ENCODE peak calls at places on chromosomes 1 and 21, in four cellular contexts. U is stomach, G is GM12878, M is K562. I is an unnamed sample.

GRCh38 chr1:164141717-164142268 is 417.2 kb upstream of the PBX1 start:
- DNase-seq in G (no peak), U (no peak), M (no peak), I (no peak)

GRCh38 chr1:35929730-35930592 is 944 bp upstream of the AGO3 start:
- DNase-seq in U (peak; percentile 41), G (no peak), M (peak; percentile 60), I (no peak)

GRCh38 chr1:1827089-1827433 is 48.8 kb upstream of the NADK start:
- DNase-seq in U (no peak), G (no peak), M (no peak), I (no peak)

GRCh38 chr1:16617101-16617727 is 3.9 kb upstream of the NBPF1 start:
- DNase-seq in G (no peak), M (peak; percentile 56), U (peak; percentile 33), I (no peak)

GRCh38 chr1:220711086-220711809 is 21.1 kb downstream of the C1orf115 start:
- DNase-seq in M (no peak), U (no peak), G (no peak), I (no peak)

GRCh38 chr1:39436842-39437241 is 54.6 kb upstream of the BMP8A start:
- DNase-seq in G (no peak), U (no peak), M (no peak), I (no peak)

GRCh38 chr21:16102113-16102512 is 372.3 kb downstream of the USP25 start:
- DNase-seq in U (no peak), M (no peak), G (no peak), I (no peak)

GRCh38 chr1:117271959-117272358 is 61.2 kb upstream of the VTCN1 start:
- DNase-seq in U (no peak), M (no peak), G (no peak), I (no peak)

GRCh38 chr1:244154882-244155531 is 103.9 kb downstream of the ZBTB18 start:
- DNase-seq in U (no peak), M (no peak), G (no peak), I (no peak)

GRCh38 chr1:3423245-3423829 is 31.1 kb upstream of the ARHGEF16 start:
- DNase-seq in G (no peak), U (peak; percentile 95), M (peak; percentile 27), I (no peak)

GRCh38 chr1:7535934-7536878 is 234.9 kb upstream of the VAMP3 start:
- DNase-seq in M (no peak), U (no peak), G (no peak), I (no peak)

GRCh38 chr1:164823486-164824279 is 264.7 kb downstream of the PBX1 start:
- DNase-seq in U (no peak), G (no peak), M (no peak), I (no peak)

GRCh38 chr1:182795563-182796228 is 6.1 kb downstream of the NPL start:
- DNase-seq in G (no peak), U (no peak), M (no peak), I (no peak)

GRCh38 chr1:234431255-234431654 is 47.7 kb downstream of the TARBP1 start:
- DNase-seq in G (no peak), M (no peak), U (no peak), I (no peak)

GRCh38 chr1:158330390-158330789 is 941 bp downstream of the CD1B start:
- DNase-seq in U (no peak), G (no peak), M (no peak), I (no peak)

GRCh38 chr1:8004113-8004802 is 21.9 kb downstream of the ERRFI1 start:
- DNase-seq in G (no peak), M (no peak), U (no peak), I (no peak)

GRCh38 chr1:192265774-192266173 is 51.0 kb upstream of the RGS21 start:
- DNase-seq in U (no peak), G (no peak), M (no peak), I (no peak)

GRCh38 chr1:203534012-203534411 is 40.1 kb downstream of the OPTC start:
- DNase-seq in U (no peak), M (no peak), G (no peak), I (no peak)

GRCh38 chr1:219398815-219399396 is 214.0 kb downstream of the ZC3H11B start:
- DNase-seq in M (no peak), G (no peak), U (no peak), I (no peak)

GRCh38 chr1:24946861-24947658 is 17.0 kb upstream of the RUNX3 start:
- DNase-seq in G (peak; percentile 70), M (no peak), U (no peak), I (no peak)

GRCh38 chr1:9651565-9652378 is at the start of gene PIK3CD:
- DNase-seq in M (peak; percentile 68), G (no peak), U (no peak), I (no peak)

GRCh38 chr1:33501774-33502173 is 29.3 kb downstream of the ZSCAN20 start:
- DNase-seq in G (no peak), M (peak; percentile 11), U (no peak), I (no peak)

GRCh38 chr1:91166106-91166712 is 144.4 kb upstream of the ZNF644 start:
- DNase-seq in G (no peak), U (peak; percentile 49), M (peak; percentile 71), I (peak; percentile 38)

GRCh38 chr21:17779486-17779885 is 39.7 kb downstream of the C21orf91 start:
- DNase-seq in G (no peak), M (no peak), U (no peak), I (no peak)

GRCh38 chr1:56569661-56570060 is 9.7 kb downstream of the PLPP3 start:
- DNase-seq in G (no peak), M (no peak), U (no peak), I (no peak)

GRCh38 chr1:205774277-205775014 is 836 bp downstream of the RAB29 start:
- DNase-seq in U (no peak), M (peak; percentile 63), G (peak; percentile 58), I (no peak)

GRCh38 chr1:240320645-240321044 is 229.0 kb downstream of the FMN2 start:
- DNase-seq in U (no peak), M (no peak), G (no peak), I (no peak)

GRCh38 chr1:193019442-193020026 is 39.6 kb downstream of the UCHL5 start:
- DNase-seq in M (peak; percentile 46), G (no peak), U (no peak), I (peak; percentile 17)

GRCh38 chr1:151309851-151310323 is 17.3 kb downstream of the PI4KB start:
- DNase-seq in U (no peak), M (no peak), G (no peak), I (no peak)

GRCh38 chr1:170273556-170274501 is 128.1 kb downstream of the NTMT2 start:
- DNase-seq in U (no peak), M (no peak), G (peak; percentile 13), I (no peak)

GRCh38 chr1:93042134-93042821 is 36.8 kb upstream of the MTF2 start:
- DNase-seq in M (no peak), G (peak; percentile 55), U (no peak), I (no peak)

GRCh38 chr1:85411567-85412312 is 53.2 kb downstream of the DDAH1 start:
- DNase-seq in G (no peak), M (no peak), U (no peak), I (no peak)

DNA sequence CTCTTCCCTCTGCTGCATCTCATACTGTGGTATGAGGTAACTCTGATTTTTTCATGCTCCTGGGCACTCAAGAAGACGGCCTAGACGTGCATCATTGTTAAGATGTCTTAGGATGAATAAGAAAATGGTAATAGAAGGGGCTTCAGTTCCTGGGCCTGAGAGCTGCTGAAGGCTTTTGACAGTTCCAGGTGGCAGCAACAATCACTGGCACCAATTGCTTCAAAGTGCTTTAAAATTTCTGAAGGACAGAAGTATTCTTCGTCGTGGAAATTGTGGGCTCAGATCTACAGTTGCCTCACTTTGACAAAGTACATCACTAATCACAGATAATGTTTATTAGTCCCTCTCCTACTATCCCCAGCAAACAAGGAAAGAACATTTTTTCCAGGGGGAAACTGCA is 536.6 kb upstream of the CAMK1G start:
- DNase-seq in M (no peak), G (no peak), U (no peak), I (no peak)
- TF ChIP-seq POLR2AphosphoS5 in M (no peak), G (no peak), U (no peak), I (no peak)

GRCh38 chr21:41680444-41681335 is 86.2 kb downstream of the RIPK4 start:
- DNase-seq in G (no peak), M (no peak), U (no peak), I (peak; percentile 35)

GRCh38 chr21:41677671-41678015 is 89.2 kb downstream of the RIPK4 start:
- DNase-seq in M (no peak), U (no peak), G (no peak), I (peak; percentile 59)

GRCh38 chr21:41678016-41678935 is 88.6 kb downstream of the RIPK4 start:
- DNase-seq in M (no peak), G (no peak), U (peak; percentile 87), I (peak; percentile 59)

GRCh38 chr21:41681336-41681801 is 85.5 kb downstream of the RIPK4 start:
- DNase-seq in M (no peak), G (no peak), U (peak; percentile 80), I (no peak)

DNA sequence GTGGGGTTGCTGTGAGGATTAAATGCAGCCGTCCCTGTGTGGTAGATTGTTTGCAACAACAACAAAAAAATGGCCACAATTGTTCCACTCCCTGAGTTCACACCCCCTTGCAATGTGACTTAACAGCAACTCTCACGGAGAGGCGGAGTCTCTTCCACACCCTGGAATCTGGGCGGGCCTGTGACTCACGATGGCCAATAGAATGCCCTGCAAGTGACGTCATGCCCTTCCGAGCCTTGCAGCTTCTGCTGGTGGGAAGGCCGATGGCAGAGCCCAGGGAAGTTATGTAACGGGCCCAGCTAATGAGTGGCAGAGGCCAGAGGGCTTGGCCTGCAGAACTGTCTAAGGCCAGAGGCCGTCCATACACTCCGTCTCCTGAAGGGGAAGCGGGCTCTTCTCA is 87.9 kb downstream of the RIPK4 start:
- DNase-seq in U (peak; percentile 97), M (peak; percentile 97), G (no peak), I (peak; percentile 94)
- TF ChIP-seq POLR2AphosphoS5 in U (peak; percentile 5), M (no peak), G (no peak), I (peak; percentile 25)

GRCh38 chr1:110187139-110187890 is 22.8 kb upstream of the KCNC4 start:
- DNase-seq in M (no peak), G (no peak), U (no peak), I (no peak)

GRCh38 chr1:110184414-110184813 is 25.7 kb upstream of the KCNC4 start:
- DNase-seq in M (no peak), U (no peak), G (no peak), I (no peak)

GRCh38 chr1:110183642-110184167 is 26.4 kb upstream of the KCNC4 start:
- DNase-seq in U (no peak), M (peak; percentile 29), G (no peak), I (no peak)

GRCh38 chr1:110186558-110186957 is 23.6 kb upstream of the KCNC4 start:
- DNase-seq in M (no peak), G (no peak), U (no peak), I (no peak)

DNA sequence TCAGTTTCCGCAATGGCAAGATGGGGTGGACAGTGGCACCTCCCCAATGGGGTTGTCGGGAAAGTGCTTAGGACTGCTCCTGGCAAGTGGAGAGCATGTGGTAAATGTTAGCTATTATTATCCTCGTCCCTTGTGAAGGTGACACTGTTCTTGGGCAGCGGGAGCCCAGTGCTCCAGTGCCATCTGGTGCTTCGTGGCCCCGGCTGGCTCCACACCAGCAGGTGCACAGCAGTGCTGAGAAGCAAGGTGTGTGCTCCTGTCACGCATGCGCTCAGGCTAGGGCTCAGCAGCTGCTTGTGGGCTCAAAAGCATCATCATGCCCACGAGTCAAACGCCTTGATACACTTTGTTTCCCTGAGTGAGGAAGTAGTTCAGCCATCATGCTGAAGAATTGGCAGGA is 24.9 kb upstream of the KCNC4 start:
- DNase-seq in G (no peak), U (no peak), M (no peak), I (no peak)
- TF ChIP-seq POLR2AphosphoS5 in G (no peak), U (no peak), M (no peak), I (no peak)

GRCh38 chr1:246214708-246215504 is 292.2 kb downstream of the SMYD3 start:
- DNase-seq in G (peak; percentile 71), U (no peak), M (peak; percentile 63), I (no peak)
- TF ChIP-seq POLR2AphosphoS5 in G (no peak), U (no peak), M (peak; percentile 87), I (no peak)

I was measured in Panc1.